ENCODE peak calls at places on chromosomes 7 and 10, in five cellular contexts. S is right lobe of liver, D is Calu3, N is mammary epithelial cell, T is transverse colon. R is an unnamed sample.

GRCh38 chr10:54667136-54667535 is 133.9 kb downstream of the PCDH15 start:
- DNase-seq in T (no peak), S (no peak), D (no peak), N (no peak), R (no peak)

GRCh38 chr7:115229401-115230083 is 307.6 kb downstream of the MDFIC start:
- DNase-seq in S (no peak), T (no peak), N (no peak), D (no peak), R (no peak)

GRCh38 chr7:154741131-154741530 is 261.8 kb downstream of the PAXIP1 start:
- DNase-seq in D (no peak), T (no peak), S (no peak), N (no peak), R (no peak)

GRCh38 chr7:131225619-131226101 is 102.0 kb upstream of the MKLN1 start:
- DNase-seq in S (no peak), N (no peak), T (peak; percentile 73), D (peak; percentile 69), R (peak; percentile 73)

GRCh38 chr10:60846173-60846572 is 67.9 kb downstream of the CDK1 start:
- DNase-seq in S (no peak), D (peak; percentile 27), T (no peak), N (peak; percentile 8), R (no peak)

GRCh38 chr7:151126500-151127137 is 40.3 kb downstream of the AGAP3 start:
- DNase-seq in D (no peak), S (no peak), N (no peak), T (peak; percentile 77), R (peak; percentile 80)

GRCh38 chr7:31494421-31494820 is 19.5 kb upstream of the ITPRID1 start:
- DNase-seq in N (peak; percentile 20), S (no peak), D (no peak), T (no peak), R (no peak)

GRCh38 chr10:118798186-118798811 is 43.5 kb upstream of the CACUL1 start:
- DNase-seq in T (no peak), D (no peak), N (peak; percentile 89), S (no peak), R (no peak)

GRCh38 chr10:126729314-126729871 is 58.9 kb upstream of the C10orf90 start:
- DNase-seq in D (no peak), T (no peak), N (no peak), S (no peak), R (no peak)

GRCh38 chr7:149229526-149229925 is 9.9 kb upstream of the ZNF212 start:
- DNase-seq in T (no peak), N (no peak), S (no peak), D (no peak), R (no peak)

GRCh38 chr7:76397409-76398183 is 11.9 kb downstream of the SSC4D start:
- DNase-seq in D (peak; percentile 88), N (peak; percentile 34), T (peak; percentile 89), S (peak; percentile 86), R (peak; percentile 93)

GRCh38 chr7:50685445-50686070 is 97.1 kb downstream of the GRB10 start:
- DNase-seq in D (no peak), N (no peak), T (no peak), S (no peak), R (no peak)

GRCh38 chr10:37801557-37801956 is 55.9 kb downstream of the ZNF248 start:
- DNase-seq in S (no peak), N (no peak), D (no peak), T (no peak), R (no peak)

GRCh38 chr7:96707901-96708774 is 1.5 kb downstream of the SEM1 start:
- DNase-seq in T (no peak), N (no peak), S (no peak), D (no peak), R (no peak)

GRCh38 chr10:23100331-23101030 is 5.1 kb downstream of the MSRB2 start:
- DNase-seq in D (no peak), T (no peak), N (peak; percentile 2), S (no peak), R (no peak)

GRCh38 chr10:68125770-68126169 is 16.5 kb downstream of the MYPN start:
- DNase-seq in S (no peak), T (no peak), N (no peak), D (no peak), R (no peak)

GRCh38 chr10:18647945-18648344 is 3.4 kb downstream of the NSUN6 start:
- DNase-seq in N (no peak), S (no peak), T (no peak), D (no peak), R (no peak)

GRCh38 chr10:18653112-18653511 is 1.7 kb upstream of the NSUN6 start:
- DNase-seq in T (no peak), S (no peak), D (no peak), N (no peak), R (no peak)

GRCh38 chr10:18650618-18651017 is 769 bp downstream of the NSUN6 start:
- DNase-seq in D (no peak), N (no peak), T (no peak), S (no peak), R (no peak)

GRCh38 chr10:18649364-18649959 is 1.9 kb downstream of the NSUN6 start:
- DNase-seq in S (no peak), T (no peak), N (no peak), D (no peak), R (no peak)

DNA sequence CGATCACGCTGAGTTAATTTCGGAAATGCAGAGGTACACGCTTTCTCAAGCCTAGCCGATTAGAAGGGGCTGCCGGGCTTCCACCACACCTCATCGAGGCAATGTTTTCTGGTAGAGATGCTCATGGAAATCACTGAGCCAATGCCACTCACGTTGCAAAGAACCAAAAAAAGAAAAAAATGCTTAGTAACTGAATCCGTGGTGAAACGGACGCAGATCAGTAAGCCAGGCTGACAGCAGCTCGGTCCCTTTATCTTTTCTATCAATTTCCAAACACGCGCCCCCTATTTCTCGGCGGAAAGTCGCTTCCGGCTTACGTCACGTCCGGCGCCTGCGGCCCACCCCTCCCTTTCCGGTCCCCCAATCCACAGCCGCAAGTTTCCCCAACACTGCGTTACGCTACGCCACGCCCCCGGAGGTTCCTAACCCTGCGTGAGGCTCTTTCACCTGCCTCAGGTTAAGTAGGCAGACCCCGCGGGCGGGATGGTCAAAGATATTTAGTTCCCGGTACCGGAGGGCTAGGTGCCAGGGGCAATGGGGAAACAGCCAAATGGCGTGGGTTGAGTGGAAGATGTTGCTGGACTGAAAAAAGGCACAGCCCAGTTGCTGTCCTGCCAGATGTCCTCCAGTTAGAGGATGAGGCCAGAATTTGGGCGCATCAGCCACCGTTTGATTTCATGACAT is at the start of gene NSUN6:
- DNase-seq in D (peak; percentile 89), N (peak; percentile 83), T (peak; percentile 94), S (peak; percentile 94), R (peak; percentile 95)
- TF ChIP-seq CTCF in D (no peak), N (no peak), T (no peak), S (no peak), R (no peak)

GRCh38 chr10:116767235-116767634 is 24.9 kb upstream of the HSPA12A start:
- DNase-seq in D (no peak), T (peak; percentile 59), N (no peak), S (no peak), R (no peak)

GRCh38 chr10:116763440-116763839 is 21.1 kb upstream of the HSPA12A start:
- DNase-seq in N (no peak), T (no peak), D (no peak), S (no peak), R (no peak)

GRCh38 chr10:116766241-116767198 is 24.2 kb upstream of the HSPA12A start:
- DNase-seq in D (no peak), N (no peak), T (no peak), S (no peak), R (no peak)

GRCh38 chr10:116764979-116765378 is 22.6 kb upstream of the HSPA12A start:
- DNase-seq in T (no peak), S (no peak), D (no peak), N (no peak), R (no peak)

DNA sequence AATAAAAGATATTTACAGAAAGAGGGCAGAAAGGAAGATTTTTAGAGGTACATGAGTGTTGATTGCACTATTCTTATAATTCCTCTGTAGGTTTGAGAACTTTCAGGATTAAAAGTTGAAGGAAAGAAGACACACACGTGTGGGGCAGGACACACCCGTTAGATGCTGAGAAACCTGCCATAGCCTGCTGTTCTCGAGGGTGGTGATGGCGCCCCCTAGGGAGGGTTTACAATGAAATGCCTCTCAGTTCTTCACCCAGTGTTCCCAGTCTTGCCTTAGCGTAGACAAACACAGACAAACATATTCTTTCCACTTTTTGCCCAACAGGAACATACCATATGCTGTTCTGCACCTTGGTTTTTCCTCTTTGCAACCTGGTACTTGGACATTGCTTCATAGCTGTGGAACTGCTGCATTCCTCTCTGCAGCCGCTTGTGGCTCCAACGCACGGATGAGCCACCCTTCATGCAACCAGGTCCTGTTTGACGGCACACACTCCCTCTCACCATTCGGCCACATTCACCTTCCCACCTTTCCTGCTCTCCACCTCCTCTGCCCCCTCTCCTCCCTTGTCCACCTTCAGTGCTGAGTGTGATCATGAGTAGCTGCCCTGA is 23.3 kb upstream of the HSPA12A start:
- DNase-seq in D (peak; percentile 32), S (no peak), T (peak; percentile 58), N (no peak), R (no peak)
- TF ChIP-seq CTCF in D (peak; percentile 35), S (no peak), T (peak; percentile 28), N (peak; percentile 29), R (peak; percentile 46)

GRCh38 chr10:102101152-102101551 is 19.0 kb downstream of the LDB1 start:
- DNase-seq in S (no peak), T (no peak), N (no peak), D (no peak), R (no peak)
- TF ChIP-seq CTCF in S (no peak), T (no peak), N (peak; percentile 9), D (no peak), R (no peak)

GRCh38 chr10:49351669-49352068 is 44.2 kb downstream of the DRGX start:
- DNase-seq in S (no peak), N (no peak), T (no peak), D (no peak), R (no peak)

GRCh38 chr10:49353895-49354566 is 41.9 kb downstream of the DRGX start:
- DNase-seq in S (no peak), T (no peak), N (no peak), D (no peak), R (no peak)

GRCh38 chr10:49354593-49354992 is 41.3 kb downstream of the DRGX start:
- DNase-seq in N (no peak), T (no peak), S (no peak), D (no peak), R (no peak)

GRCh38 chr10:49352323-49352722 is 43.6 kb downstream of the DRGX start:
- DNase-seq in D (no peak), T (no peak), N (no peak), S (no peak), R (no peak)

DNA sequence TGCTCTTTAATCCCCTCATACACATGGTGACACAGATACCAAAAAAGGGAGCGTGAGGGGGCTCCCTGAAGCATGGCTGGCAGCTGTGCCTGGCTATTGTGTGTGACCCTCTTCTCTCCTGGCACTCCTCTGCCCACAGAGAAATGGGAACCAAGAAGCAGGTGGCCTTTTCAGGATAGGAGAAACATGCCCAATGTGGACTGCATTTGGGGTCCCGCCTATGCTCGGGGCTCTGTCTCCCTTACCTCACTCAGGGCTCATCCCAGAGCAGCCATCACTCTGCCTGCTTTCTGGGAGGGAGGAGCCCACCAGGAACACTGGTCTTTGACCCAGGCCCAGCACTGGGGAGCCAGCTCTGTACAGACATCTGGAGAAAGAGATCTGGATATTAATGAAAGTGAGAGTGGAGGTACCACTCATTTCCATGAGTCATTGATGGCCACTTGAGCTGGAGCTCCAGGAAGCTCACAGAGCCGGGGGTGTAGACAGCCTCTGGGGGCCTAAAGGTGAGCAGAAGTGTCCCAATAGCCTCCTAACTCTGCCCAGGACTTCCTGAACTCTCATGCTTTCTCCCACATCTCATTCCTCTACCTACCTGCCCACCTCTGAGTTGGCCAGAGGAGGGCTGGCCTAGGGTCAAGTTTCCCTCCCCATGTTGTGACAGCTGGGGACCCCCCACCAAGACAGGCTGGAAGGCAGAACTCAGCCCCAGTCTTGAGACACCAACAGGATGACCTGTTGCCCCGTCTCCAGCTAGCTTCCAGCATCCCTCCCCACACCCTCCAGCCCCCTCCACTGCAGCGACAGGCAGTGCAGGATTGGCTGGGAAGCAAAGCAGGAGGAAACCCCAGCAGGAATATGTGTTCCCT is 42.6 kb downstream of the DRGX start:
- DNase-seq in N (no peak), T (no peak), D (no peak), S (no peak), R (no peak)
- TF ChIP-seq CTCF in N (no peak), T (no peak), D (no peak), S (no peak), R (no peak)